ENCODE peak calls at places on chromosomes 2 and 18, in nine cellular contexts. One of them, this sample, is unnamed.

GRCh38 chr18:47248610-47249343 is 2.7 kb downstream of the SKOR2 start:
- DNase-seq in GM19239: no peak
- DNase-seq in ACHN: no peak
- DNase-seq in AG04449: no peak
- DNase-seq in HEK293T: no peak
- DNase-seq in ELR: no peak
- DNase-seq in NCI-H2081 treated with DMSO at 0.1 percent for 48 hours: no peak
- DNase-seq in iPS-NIHi11: peak
- DNase-seq in stomach: no peak
- DNase-seq in this sample: no peak

GRCh38 chr18:34522627-34523026 is 187.5 kb upstream of the DTNA start:
- DNase-seq in ACHN: no peak
- DNase-seq in stomach: no peak
- DNase-seq in AG04449: no peak
- DNase-seq in NCI-H2081 treated with DMSO at 0.1 percent for 48 hours: no peak
- DNase-seq in ELR: no peak
- DNase-seq in iPS-NIHi11: no peak
- DNase-seq in HEK293T: no peak
- DNase-seq in GM19239: no peak
- DNase-seq in this sample: peak

GRCh38 chr18:25326231-25327042 is 25.5 kb downstream of the ZNF521 start:
- DNase-seq in GM19239: no peak
- DNase-seq in ACHN: no peak
- DNase-seq in iPS-NIHi11: no peak
- DNase-seq in NCI-H2081 treated with DMSO at 0.1 percent for 48 hours: no peak
- DNase-seq in HEK293T: no peak
- DNase-seq in AG04449: no peak
- DNase-seq in ELR: no peak
- DNase-seq in stomach: no peak
- DNase-seq in this sample: no peak

GRCh38 chr2:20455076-20455587 is 8.3 kb downstream of the RHOB start:
- DNase-seq in ACHN: no peak
- DNase-seq in AG04449: no peak
- DNase-seq in NCI-H2081 treated with DMSO at 0.1 percent for 48 hours: no peak
- DNase-seq in ELR: no peak
- DNase-seq in stomach: no peak
- DNase-seq in HEK293T: no peak
- DNase-seq in GM19239: no peak
- DNase-seq in iPS-NIHi11: no peak
- DNase-seq in this sample: no peak

GRCh38 chr2:234458466-234458865 is 38.4 kb downstream of the ARL4C start:
- DNase-seq in iPS-NIHi11: no peak
- DNase-seq in HEK293T: no peak
- DNase-seq in ELR: no peak
- DNase-seq in ACHN: no peak
- DNase-seq in NCI-H2081 treated with DMSO at 0.1 percent for 48 hours: no peak
- DNase-seq in stomach: no peak
- DNase-seq in AG04449: no peak
- DNase-seq in GM19239: no peak
- DNase-seq in this sample: no peak

GRCh38 chr18:48796491-48797205 is 154.1 kb downstream of the SMAD7 start:
- DNase-seq in GM19239: no peak
- DNase-seq in AG04449: no peak
- DNase-seq in NCI-H2081 treated with DMSO at 0.1 percent for 48 hours: no peak
- DNase-seq in iPS-NIHi11: no peak
- DNase-seq in ELR: no peak
- DNase-seq in ACHN: no peak
- DNase-seq in HEK293T: no peak
- DNase-seq in stomach: no peak
- DNase-seq in this sample: no peak

GRCh38 chr2:240605867-240606743 is 19.2 kb upstream of the GPR35 start:
- DNase-seq in GM19239: no peak
- DNase-seq in HEK293T: no peak
- DNase-seq in AG04449: no peak
- DNase-seq in stomach: no peak
- DNase-seq in ELR: no peak
- DNase-seq in ACHN: no peak
- DNase-seq in NCI-H2081 treated with DMSO at 0.1 percent for 48 hours: no peak
- DNase-seq in iPS-NIHi11: no peak
- DNase-seq in this sample: no peak

GRCh38 chr2:69299772-69300516 is 87.1 kb downstream of the GFPT1 start:
- DNase-seq in ACHN: no peak
- DNase-seq in GM19239: no peak
- DNase-seq in AG04449: no peak
- DNase-seq in NCI-H2081 treated with DMSO at 0.1 percent for 48 hours: no peak
- DNase-seq in HEK293T: no peak
- DNase-seq in iPS-NIHi11: no peak
- DNase-seq in stomach: no peak
- DNase-seq in ELR: peak
- DNase-seq in this sample: no peak

GRCh38 chr2:15579641-15580040 is 12.0 kb upstream of the DDX1 start:
- DNase-seq in HEK293T: no peak
- DNase-seq in iPS-NIHi11: no peak
- DNase-seq in AG04449: no peak
- DNase-seq in ACHN: peak
- DNase-seq in NCI-H2081 treated with DMSO at 0.1 percent for 48 hours: no peak
- DNase-seq in GM19239: no peak
- DNase-seq in ELR: peak
- DNase-seq in stomach: no peak
- DNase-seq in this sample: no peak

GRCh38 chr18:59724116-59724515 is 26.9 kb upstream of the CCBE1 start:
- DNase-seq in stomach: no peak
- DNase-seq in ELR: no peak
- DNase-seq in iPS-NIHi11: no peak
- DNase-seq in GM19239: no peak
- DNase-seq in NCI-H2081 treated with DMSO at 0.1 percent for 48 hours: no peak
- DNase-seq in AG04449: no peak
- DNase-seq in HEK293T: no peak
- DNase-seq in ACHN: no peak
- DNase-seq in this sample: no peak

GRCh38 chr2:224127871-224128501 is 88.9 kb upstream of the SERPINE2 start:
- DNase-seq in NCI-H2081 treated with DMSO at 0.1 percent for 48 hours: no peak
- DNase-seq in AG04449: no peak
- DNase-seq in stomach: no peak
- DNase-seq in HEK293T: no peak
- DNase-seq in ACHN: no peak
- DNase-seq in GM19239: no peak
- DNase-seq in ELR: no peak
- DNase-seq in iPS-NIHi11: no peak
- DNase-seq in this sample: no peak

GRCh38 chr18:62610509-62611394 is 87.9 kb downstream of the ZCCHC2 start:
- DNase-seq in NCI-H2081 treated with DMSO at 0.1 percent for 48 hours: no peak
- DNase-seq in HEK293T: no peak
- DNase-seq in AG04449: no peak
- DNase-seq in iPS-NIHi11: peak
- DNase-seq in stomach: no peak
- DNase-seq in ELR: no peak
- DNase-seq in ACHN: no peak
- DNase-seq in GM19239: no peak
- DNase-seq in this sample: no peak

GRCh38 chr18:79922971-79923411 is 28.5 kb downstream of the SLC66A2 start:
- DNase-seq in AG04449: no peak
- DNase-seq in NCI-H2081 treated with DMSO at 0.1 percent for 48 hours: no peak
- DNase-seq in iPS-NIHi11: no peak
- DNase-seq in ELR: no peak
- DNase-seq in HEK293T: no peak
- DNase-seq in ACHN: no peak
- DNase-seq in GM19239: no peak
- DNase-seq in stomach: peak
- DNase-seq in this sample: no peak

GRCh38 chr2:75605770-75606535 is 40.6 kb upstream of the MRPL19 start:
- DNase-seq in stomach: no peak
- DNase-seq in iPS-NIHi11: peak
- DNase-seq in NCI-H2081 treated with DMSO at 0.1 percent for 48 hours: no peak
- DNase-seq in GM19239: no peak
- DNase-seq in AG04449: peak
- DNase-seq in ELR: peak
- DNase-seq in HEK293T: no peak
- DNase-seq in ACHN: peak
- DNase-seq in this sample: no peak

GRCh38 chr18:49778826-49779465 is 34.4 kb downstream of the ACAA2 start:
- DNase-seq in stomach: no peak
- DNase-seq in ACHN: no peak
- DNase-seq in GM19239: no peak
- DNase-seq in HEK293T: no peak
- DNase-seq in AG04449: no peak
- DNase-seq in ELR: no peak
- DNase-seq in NCI-H2081 treated with DMSO at 0.1 percent for 48 hours: no peak
- DNase-seq in iPS-NIHi11: no peak
- DNase-seq in this sample: no peak

This sample was measured in hypothalamus.